ENCODE peak calls at places on chromosomes 3 and 15, in ten cellular contexts. D is cardiac fibroblast, N is esophagus squamous epithelium, E is spleen, P is HCT116, R is dorsolateral prefrontal cortex, V is heart left ventricle, B is PC-3, O is psoas muscle, X is foreskin fibroblast. T is an unnamed sample.

GRCh38 chr3:97232635-97233034 is 418.2 kb downstream of the EPHA6 start:
- DNase-seq in P (no peak), O (no peak), D (no peak), E (no peak), X (no peak), N (peak; percentile 1), R (no peak), B (peak; percentile 35), V (no peak), T (no peak)

GRCh38 chr3:122298239-122298638 is 26.8 kb upstream of the CSTA start:
- DNase-seq in O (no peak), X (no peak), P (no peak), D (no peak), R (no peak), E (no peak), N (no peak), V (no peak), B (peak; percentile 13), T (no peak)

GRCh38 chr15:63718590-63719035 is 115.1 kb downstream of the HERC1 start:
- DNase-seq in E (no peak), O (no peak), N (no peak), X (peak; percentile 43), P (no peak), B (peak; percentile 68), D (peak; percentile 57), R (no peak), V (no peak), T (peak; percentile 28)

GRCh38 chr3:195731356-195731960 is 10.7 kb downstream of the MUC20 start:
- DNase-seq in D (no peak), B (no peak), E (no peak), X (no peak), R (peak; percentile 39), O (no peak), V (no peak), P (no peak), N (no peak), T (no peak)

GRCh38 chr3:187919990-187920389 is 174.7 kb upstream of the BCL6 start:
- DNase-seq in V (no peak), B (no peak), E (no peak), X (peak; percentile 40), N (no peak), D (no peak), R (no peak), P (no peak), O (no peak), T (no peak)

GRCh38 chr3:14784087-14784596 is 34.6 kb upstream of the FGD5 start:
- DNase-seq in V (no peak), N (no peak), D (peak; percentile 31), O (peak; percentile 26), R (peak; percentile 33), X (no peak), B (no peak), E (peak; percentile 81), P (no peak), T (no peak)

GRCh38 chr15:32987067-32987466 is 207.4 kb downstream of the FMN1 start:
- DNase-seq in O (no peak), P (no peak), V (no peak), B (no peak), E (no peak), D (no peak), X (no peak), N (no peak), R (no peak), T (no peak)

GRCh38 chr3:56347219-56347871 is 120.9 kb downstream of the ERC2 start:
- DNase-seq in P (no peak), E (no peak), B (peak; percentile 16), V (no peak), D (peak; percentile 5), N (no peak), X (no peak), O (no peak), R (peak; percentile 58), T (no peak)

GRCh38 chr15:74958320-74958907 is 1.8 kb upstream of the RPP25 start:
- DNase-seq in O (peak; percentile 69), B (peak; percentile 31), D (peak; percentile 52), E (peak; percentile 80), N (no peak), X (peak; percentile 40), R (no peak), P (no peak), V (peak; percentile 73), T (no peak)

GRCh38 chr3:194177156-194177555 is 41.2 kb downstream of the HES1 start:
- DNase-seq in R (no peak), E (no peak), X (no peak), O (no peak), B (no peak), D (no peak), V (no peak), P (no peak), N (no peak), T (no peak)

DNA sequence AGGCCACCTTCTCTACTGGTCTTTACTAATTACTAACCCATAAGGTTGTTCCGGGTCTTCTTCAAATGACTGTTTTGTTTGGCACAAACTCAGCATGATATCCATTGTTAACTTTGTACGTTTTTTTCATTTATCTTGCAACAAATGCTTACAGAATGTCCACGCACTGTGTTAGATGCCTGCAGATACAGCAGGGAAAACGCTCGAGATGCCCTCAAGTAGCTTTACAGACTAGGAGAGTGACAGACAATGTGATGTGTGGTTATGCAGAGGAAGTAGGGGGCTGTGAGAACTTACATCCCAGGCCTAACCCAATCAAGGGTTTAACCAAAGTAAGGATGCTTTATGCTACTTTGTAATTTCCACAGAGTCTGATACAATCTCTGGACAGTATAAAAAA is 949 bp upstream of the RFC4 start:
- DNase-seq in B (no peak), V (no peak), D (no peak), P (no peak), X (no peak), R (no peak), O (no peak), E (no peak), N (no peak), T (no peak)
- H3K4me3 ChIP-seq in B (peak overlapping the region; percentile 76), V (no peak overlapping the region), D (peak overlapping the region; percentile 80), P (peak overlapping the region; percentile 86), X (peak overlapping the region; percentile 95), R (peak overlapping the region; percentile 90), O (peak overlapping the region; percentile 98), E (peak overlapping the region; percentile 74), N (no peak overlapping the region), T (peak overlapping the region; percentile 63)

GRCh38 chr3:133915685-133916639 is 20.3 kb upstream of the RAB6B start:
- DNase-seq in B (peak; percentile 26), D (peak; percentile 28), P (no peak), R (no peak), N (no peak), E (no peak), V (no peak), X (no peak), O (no peak), T (no peak)

GRCh38 chr3:133905376-133905775 is 9.7 kb upstream of the RAB6B start:
- DNase-seq in N (no peak), V (no peak), E (no peak), D (no peak), R (no peak), P (no peak), X (no peak), O (no peak), B (no peak), T (no peak)

GRCh38 chr3:133914839-133915600 is 19.3 kb upstream of the RAB6B start:
- DNase-seq in V (no peak), O (no peak), X (no peak), R (no peak), D (no peak), E (no peak), N (no peak), P (no peak), B (no peak), T (no peak)

DNA sequence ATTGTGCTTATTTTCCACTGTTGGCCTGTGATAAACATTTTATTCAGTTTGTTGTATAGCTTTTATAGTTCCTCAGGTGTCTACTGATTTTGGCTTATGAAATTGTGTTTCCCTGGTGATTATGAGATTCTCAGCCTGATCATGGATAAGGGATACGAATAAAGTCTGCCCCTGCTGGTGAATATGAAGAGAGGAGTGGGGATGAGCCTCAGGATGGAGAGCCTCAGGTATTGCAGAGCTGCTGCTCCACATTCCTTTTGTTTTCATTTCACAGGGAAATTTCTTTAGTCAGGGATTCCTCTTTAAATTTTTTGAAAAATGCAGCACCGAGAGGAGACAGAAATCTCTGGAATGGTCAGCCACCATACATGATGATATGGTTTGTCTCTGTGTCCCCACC is 14.7 kb upstream of the RAB6B start:
- DNase-seq in E (no peak), O (no peak), X (no peak), P (no peak), R (no peak), B (peak; percentile 6), D (no peak), N (no peak), V (no peak), T (no peak)
- TF ChIP-seq CTCF in E (no peak), O (no peak), X (peak; percentile 13), P (peak; percentile 59), R (no peak), B (peak; percentile 47), D (peak; percentile 24), N (no peak), V (no peak), T (peak; percentile 30)

DNA sequence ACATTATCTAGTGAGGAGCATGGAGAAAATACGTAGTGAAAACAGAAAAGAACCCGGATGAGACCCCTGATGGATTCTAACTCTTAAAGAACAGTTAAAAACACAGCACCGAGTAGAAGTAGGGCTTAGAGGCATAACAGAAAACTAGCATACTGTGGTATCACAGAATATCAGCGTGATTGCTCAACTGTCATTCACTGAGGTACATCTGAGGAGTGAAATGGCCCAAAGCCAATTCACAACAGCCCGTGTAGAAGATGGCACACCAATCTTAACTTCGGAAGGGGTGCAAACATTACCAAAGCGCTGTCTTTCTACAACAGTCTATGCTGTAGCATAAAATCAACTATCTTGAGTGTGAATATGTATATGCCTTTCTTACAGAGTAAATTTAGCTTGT is 1.8 kb downstream of the CLASP2 start:
- DNase-seq in O (no peak), N (no peak), E (no peak), X (no peak), V (no peak), D (no peak), B (peak; percentile 28), R (no peak), P (no peak), T (no peak)
- H3K4me3 ChIP-seq in O (peak overlapping the region; percentile 81), N (no peak overlapping the region), E (no peak overlapping the region), X (peak overlapping the region; percentile 80), V (no peak overlapping the region), D (peak overlapping the region; percentile 85), B (peak overlapping the region; percentile 98), R (peak overlapping the region; percentile 96), P (no peak overlapping the region), T (peak overlapping the region; percentile 64)

DNA sequence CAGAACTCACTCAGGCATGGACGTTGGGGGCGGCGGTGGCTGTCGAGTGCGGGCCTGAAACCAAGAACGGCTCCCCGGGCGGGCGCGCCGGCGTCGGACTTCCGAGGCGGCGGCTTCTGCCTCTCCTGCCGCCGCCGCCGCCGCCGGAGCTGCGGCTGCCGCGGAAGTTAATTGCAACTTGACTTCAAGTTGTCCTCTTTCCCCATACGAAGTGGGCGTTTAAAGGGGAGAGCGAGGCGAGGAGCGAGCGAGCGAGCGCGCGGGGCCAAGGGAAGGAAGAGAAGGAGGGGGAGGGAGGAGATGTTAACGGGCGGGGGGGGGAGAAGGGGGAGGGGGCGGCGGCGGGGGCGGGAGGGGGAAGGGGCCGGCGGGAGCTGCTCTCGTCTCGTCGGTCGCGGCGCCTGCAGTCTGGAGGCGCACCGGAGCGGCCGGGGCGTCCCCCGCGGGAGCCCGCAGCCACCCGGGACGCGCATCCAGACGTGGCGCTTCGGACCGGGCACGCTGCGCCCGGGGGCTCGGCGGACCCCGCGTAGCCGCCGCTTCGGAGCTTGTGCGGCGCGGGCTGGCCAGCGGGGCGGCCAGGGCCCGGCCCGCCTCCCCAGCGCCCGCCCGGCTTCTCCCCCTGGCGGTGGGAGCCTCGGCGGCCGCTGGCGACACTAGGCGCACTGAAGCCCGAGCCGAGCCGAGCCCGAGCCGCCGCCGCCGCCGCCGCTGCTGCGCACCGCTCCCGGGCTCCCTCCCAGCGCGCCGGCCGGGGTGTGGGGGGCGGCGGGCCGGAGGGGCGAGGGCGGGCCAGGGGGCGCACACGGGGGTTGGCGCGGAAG is 19.7 kb upstream of the SATB1 start:
- DNase-seq in D (peak; percentile 68), P (no peak), O (peak; percentile 83), E (peak; percentile 95), N (no peak), X (peak; percentile 49), R (no peak), V (peak; percentile 75), B (peak; percentile 77), T (no peak)
- TF ChIP-seq CTCF in D (peak; percentile 28), P (no peak), O (peak; percentile 61), E (no peak), N (no peak), X (no peak), R (no peak), V (peak; percentile 39), B (no peak), T (no peak)

T was measured in astrocyte of the cerebellum.